ENCODE peak calls at places on chromosomes 5 and 9, in seven cellular contexts. V, D, Y, T, R, I and K are unnamed samples.
A peak's percentile ranks its signal among the peaks of the same experiment; 100 is the strongest.

GRCh38 chr9:96139592-96140251 is 162.3 kb downstream of the HSD17B3 start:
- DNase-seq in V (peak; percentile 72), D (peak; percentile 54), T (peak; percentile 90), Y (peak; percentile 92), I (no peak), R (no peak), K (peak; percentile 49)

GRCh38 chr5:73464016-73464745 is 15.6 kb upstream of the FOXD1 start:
- DNase-seq in V (no peak), R (no peak), I (no peak), Y (peak; percentile 59), D (no peak), T (no peak), K (no peak)

GRCh38 chr5:115558388-115558956 is 13.9 kb upstream of the FEM1C start:
- DNase-seq in T (no peak), V (no peak), D (no peak), I (no peak), R (no peak), Y (no peak), K (no peak)

GRCh38 chr9:4344946-4345345 is 45.1 kb upstream of the GLIS3 start:
- DNase-seq in Y (no peak), D (no peak), V (no peak), R (no peak), I (no peak), T (no peak), K (no peak)

GRCh38 chr5:156677963-156678362 is 172.1 kb upstream of the PPP1R2B start:
- DNase-seq in R (no peak), T (no peak), Y (no peak), V (no peak), D (no peak), I (no peak), K (no peak)

GRCh38 chr9:127661342-127661741 is 45.4 kb upstream of the CFAP157 start:
- DNase-seq in V (no peak), Y (no peak), I (peak; percentile 64), T (no peak), D (peak; percentile 58), R (no peak), K (no peak)

GRCh38 chr9:130607640-130608420 is 28.5 kb downstream of the FUBP3 start:
- DNase-seq in I (no peak), Y (no peak), D (no peak), T (no peak), R (no peak), V (no peak), K (no peak)

GRCh38 chr5:79562351-79563246 is 48.7 kb upstream of the HOMER1 start:
- DNase-seq in D (no peak), Y (no peak), T (no peak), V (no peak), I (no peak), R (no peak), K (no peak)

GRCh38 chr5:28743362-28743761 is 1705.0 kb upstream of the CDH9 start:
- DNase-seq in I (no peak), D (no peak), R (no peak), T (no peak), V (no peak), Y (no peak), K (no peak)

GRCh38 chr5:174300118-174300940 is 254.8 kb downstream of the NSG2 start:
- DNase-seq in I (no peak), V (peak; percentile 7), T (no peak), R (no peak), Y (no peak), D (no peak), K (no peak)

GRCh38 chr9:9352877-9353481 is 1259.8 kb downstream of the PTPRD start:
- DNase-seq in Y (no peak), V (no peak), D (no peak), R (no peak), T (no peak), I (peak; percentile 36), K (no peak)

GRCh38 chr9:5949103-5949699 is 58.5 kb downstream of the MLANA start:
- DNase-seq in D (no peak), Y (no peak), I (no peak), V (no peak), T (no peak), R (peak; percentile 20), K (no peak)

GRCh38 chr9:124218438-124219289 is 39.1 kb upstream of the NEK6 start:
- DNase-seq in R (no peak), I (no peak), Y (no peak), D (no peak), V (no peak), T (peak; percentile 76), K (peak; percentile 66)

GRCh38 chr5:122192883-122193496 is 63.6 kb downstream of the ZNF474 start:
- DNase-seq in T (no peak), V (no peak), D (no peak), I (peak; percentile 79), Y (peak; percentile 41), R (peak; percentile 18), K (no peak)

GRCh38 chr5:153517105-153517700 is 26.7 kb downstream of the GRIA1 start:
- DNase-seq in V (no peak), I (peak; percentile 60), T (no peak), R (no peak), Y (no peak), D (no peak), K (no peak)

GRCh38 chr9:87803166-87803565 is 77.2 kb downstream of the CTSL start:
- DNase-seq in T (no peak), I (no peak), Y (no peak), V (no peak), D (no peak), R (no peak), K (no peak)

GRCh38 chr5:132438931-132439330 is 51.6 kb downstream of the IRF1 start:
- DNase-seq in D (no peak), T (peak; percentile 85), Y (no peak), R (no peak), I (no peak), V (no peak), K (no peak)

GRCh38 chr9:113573959-113574352 is 110.4 kb downstream of the RGS3 start:
- DNase-seq in R (no peak), Y (no peak), I (no peak), D (no peak), T (no peak), V (no peak), K (no peak)

GRCh38 chr9:98108540-98109031 is 10.4 kb downstream of the TRIM14 start:
- DNase-seq in Y (no peak), I (no peak), T (peak; percentile 50), D (no peak), V (no peak), R (peak; percentile 79), K (no peak)

GRCh38 chr5:133274597-133274935 is 222.8 kb downstream of the HSPA4 start:
- DNase-seq in I (peak; percentile 79), V (no peak), T (no peak), D (no peak), R (no peak), Y (no peak), K (no peak)

GRCh38 chr5:142748568-142749249 is 21.5 kb upstream of the ARHGAP26 start:
- DNase-seq in T (no peak), I (peak; percentile 73), Y (no peak), V (no peak), D (peak; percentile 48), R (peak; percentile 45), K (no peak)

GRCh38 chr9:114336699-114337395 is 7.2 kb downstream of the ORM2 start:
- DNase-seq in I (no peak), Y (no peak), R (no peak), V (no peak), T (no peak), D (no peak), K (no peak)

DNA sequence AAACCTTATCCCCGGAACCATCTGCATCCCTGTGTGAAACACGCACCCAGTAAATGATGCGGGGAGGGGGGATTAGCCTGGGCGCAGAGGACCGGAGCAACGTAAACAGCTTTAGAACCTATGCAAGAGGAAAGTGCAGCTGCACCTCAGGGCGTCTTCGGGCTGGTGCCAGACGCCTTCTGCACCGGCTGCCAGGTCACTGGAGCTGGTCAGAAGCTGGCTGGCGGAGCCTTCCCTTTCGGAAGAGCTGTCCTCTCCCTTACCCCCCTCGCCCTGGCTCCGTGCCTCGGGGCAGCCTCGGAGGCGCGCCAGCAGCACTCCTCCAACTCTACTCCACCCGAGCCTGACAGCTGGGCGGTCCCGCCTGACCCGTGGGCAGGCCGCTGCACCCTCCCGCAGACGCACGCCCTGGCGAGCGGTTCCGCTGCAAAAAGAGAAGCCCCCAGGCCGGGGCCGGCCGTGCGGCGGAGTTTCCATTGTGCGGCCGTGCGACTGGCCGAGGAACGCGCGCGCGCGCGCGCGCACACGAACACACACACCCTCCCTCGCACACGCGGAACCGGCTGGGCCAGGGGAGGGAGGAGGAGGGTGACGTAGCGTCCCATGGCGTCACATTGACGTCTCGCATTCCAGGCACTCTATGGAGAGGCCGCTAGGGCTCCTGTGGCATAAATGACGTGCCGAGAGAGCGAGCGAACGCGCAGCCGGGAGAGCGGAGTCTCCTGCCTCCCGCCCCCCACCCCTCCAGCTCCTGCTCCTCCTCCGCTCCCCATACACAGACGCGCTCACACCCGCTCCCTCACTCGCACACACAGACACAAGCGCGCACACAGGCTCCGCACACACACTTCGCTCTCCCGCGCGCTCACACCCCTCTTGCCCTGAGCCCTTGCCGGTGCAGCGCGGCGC is at the start of gene NR4A3:
- DNase-seq in V (peak; percentile 98), R (peak; percentile 67), Y (peak; percentile 94), I (peak; percentile 97), D (peak; percentile 95), T (peak; percentile 98), K (peak; percentile 95)
- TF ChIP-seq CTCF in V (peak; percentile 37), R (peak; percentile 20), Y (peak; percentile 28), I (peak; percentile 18), D (peak; percentile 27), T (peak; percentile 43), K (peak; percentile 23)

GRCh38 chr5:96734871-96735325 is 72.7 kb downstream of the CAST start:
- DNase-seq in R (no peak), D (no peak), V (no peak), Y (no peak), T (no peak), I (no peak), K (no peak)
- H3K27ac ChIP-seq in R (no peak overlapping the region), D (no peak overlapping the region), V (peak overlapping the region; percentile 20), Y (no peak overlapping the region), T (no peak overlapping the region), I (no peak overlapping the region), K (no peak overlapping the region)

DNA sequence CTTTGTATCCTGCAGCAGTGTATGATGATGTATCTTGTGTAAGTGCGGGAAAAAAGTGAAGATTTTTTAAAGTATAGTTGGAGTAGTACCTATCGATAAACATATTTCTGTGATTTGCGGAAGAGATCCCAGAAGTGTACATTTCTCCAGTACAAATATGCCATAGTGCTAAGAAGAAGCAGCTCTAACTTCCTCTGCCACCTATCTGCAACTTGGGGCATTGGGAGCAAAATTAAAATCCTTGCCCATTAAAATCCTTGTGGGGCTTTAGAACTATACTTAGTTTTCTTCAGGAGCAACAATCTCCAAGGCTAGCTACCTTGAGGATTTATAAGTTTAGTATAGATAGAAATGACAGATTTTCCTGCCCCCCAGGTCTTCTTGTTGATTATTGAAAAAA is 123.7 kb downstream of the VCAN start:
- DNase-seq in D (no peak), Y (no peak), I (no peak), R (no peak), T (no peak), V (no peak), K (no peak)
- TF ChIP-seq CTCF in D (no peak), Y (peak; percentile 39), I (peak; percentile 22), R (peak; percentile 27), T (no peak), V (no peak), K (no peak)

DNA sequence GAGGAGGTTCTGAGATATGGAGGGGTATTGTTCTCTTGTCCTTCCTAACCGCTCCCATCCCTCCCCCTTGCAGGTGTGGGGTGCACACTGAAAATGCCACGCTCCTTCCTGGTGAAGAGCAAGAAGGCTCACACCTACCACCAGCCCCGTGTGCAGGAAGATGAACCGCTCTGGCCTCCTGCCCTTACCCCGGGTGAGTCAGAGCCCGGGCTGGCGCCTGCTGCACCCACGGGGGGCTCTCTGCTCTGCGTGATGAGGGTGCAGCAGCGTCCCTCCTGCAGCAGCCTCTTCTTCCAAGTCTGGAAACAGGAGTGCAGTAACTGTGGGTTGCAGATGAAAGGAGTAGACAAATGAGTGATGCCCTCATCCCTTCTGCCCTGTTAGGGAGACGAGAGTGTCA is 8.1 kb downstream of the GFI1B start:
- DNase-seq in D (no peak), Y (no peak), I (no peak), T (no peak), V (no peak), R (no peak), K (no peak)
- H3K27ac ChIP-seq in D (no peak overlapping the region), Y (no peak overlapping the region), I (no peak overlapping the region), T (no peak overlapping the region), V (peak overlapping the region; percentile 20), R (no peak overlapping the region), K (no peak overlapping the region)